ENCODE peak calls at places on chromosome 11, in five cellular contexts. N is activated CD4-positive, alpha-beta T cell treated with anti-CD3 and anti-CD28 coated beads, Interleukin-2, amount 50 U/mL, for 1 hour; D is NCI-H526 treated with DMSO at 0.1 percent for 48 hours; U is heart left ventricle; A is AG09319. Q is an unnamed sample.

GRCh38 chr11:41498726-41499125 is 39.3 kb upstream of the LRRC4C start:
- DNase-seq in U (no peak), N (no peak), D (no peak), A (no peak), Q (no peak)

GRCh38 chr11:11502303-11502828 is 119.4 kb downstream of the GALNT18 start:
- DNase-seq in D (peak; percentile 39), A (no peak), U (no peak), N (no peak), Q (no peak)

GRCh38 chr11:92314499-92314898 is 89.9 kb downstream of the FAT3 start:
- DNase-seq in N (no peak), D (no peak), A (no peak), U (no peak), Q (no peak)

GRCh38 chr11:84714316-84714780 is 912.8 kb downstream of the DLG2 start:
- DNase-seq in N (no peak), U (peak; percentile 39), D (peak; percentile 66), A (no peak), Q (peak; percentile 19)

GRCh38 chr11:65316979-65317786 is 2.5 kb downstream of the CDC42EP2 start:
- DNase-seq in N (no peak), A (peak; percentile 85), D (no peak), U (peak; percentile 90), Q (no peak)

GRCh38 chr11:69523453-69523852 is 42.0 kb downstream of the LINC01488 start:
- DNase-seq in A (no peak), D (no peak), N (no peak), U (no peak), Q (no peak)

GRCh38 chr11:73398132-73398526 is 21.9 kb downstream of the RELT start:
- DNase-seq in A (no peak), D (no peak), N (no peak), U (no peak), Q (no peak)

GRCh38 chr11:45459501-45459900 is 173.4 kb upstream of the SYT13 start:
- DNase-seq in N (no peak), D (no peak), U (no peak), A (no peak), Q (no peak)

GRCh38 chr11:3823303-3823702 is 14.9 kb downstream of the PGAP2 start:
- DNase-seq in D (no peak), A (peak; percentile 39), N (no peak), U (no peak), Q (no peak)

GRCh38 chr11:118610773-118611432 is 3.5 kb downstream of the PHLDB1 start:
- DNase-seq in U (peak; percentile 87), D (peak; percentile 73), N (peak; percentile 87), A (no peak), Q (peak; percentile 43)

GRCh38 chr11:26286472-26287066 is 45.4 kb upstream of the ANO3 start:
- DNase-seq in N (no peak), D (no peak), A (no peak), U (no peak), Q (no peak)

GRCh38 chr11:123392813-123393212 is 37.3 kb upstream of the GRAMD1B start:
- DNase-seq in D (no peak), A (no peak), U (no peak), N (no peak), Q (no peak)

GRCh38 chr11:36509265-36509664 is 807 bp downstream of the TRAF6 start:
- DNase-seq in D (no peak), A (no peak), U (no peak), N (peak; percentile 22), Q (no peak)

GRCh38 chr11:118910309-118911112 is 15.2 kb downstream of the BCL9L start:
- DNase-seq in U (peak; percentile 78), N (peak; percentile 60), D (peak; percentile 96), A (peak; percentile 83), Q (peak; percentile 68)

GRCh38 chr11:29173660-29174062 is 843.2 kb downstream of the KCNA4 start:
- DNase-seq in A (no peak), D (no peak), N (no peak), U (no peak), Q (no peak)

GRCh38 chr11:74388678-74389327 is 9.4 kb downstream of the PGM2L1 start:
- DNase-seq in A (peak; percentile 22), D (peak; percentile 75), U (peak; percentile 22), N (peak; percentile 65), Q (peak; percentile 50)

GRCh38 chr11:37442576-37442975 is 844.5 kb upstream of the RAG2 start:
- DNase-seq in D (no peak), U (no peak), A (no peak), N (no peak), Q (no peak)

GRCh38 chr11:43366597-43367121 is 7.9 kb downstream of the TTC17 start:
- DNase-seq in N (no peak), U (no peak), D (no peak), A (no peak), Q (no peak)

GRCh38 chr11:95944623-95945022 is 20.7 kb upstream of the MTMR2 start:
- DNase-seq in A (no peak), D (no peak), U (no peak), N (no peak), Q (no peak)

GRCh38 chr11:111731839-111732238 is 34.4 kb downstream of the PPP2R1B start:
- DNase-seq in U (no peak), A (no peak), N (no peak), D (no peak), Q (no peak)

GRCh38 chr11:34631737-34632104 is 10.8 kb downstream of the EHF start:
- DNase-seq in U (no peak), N (no peak), D (no peak), A (no peak), Q (no peak)

GRCh38 chr11:61712301-61712700 is 32.1 kb downstream of the DAGLA start:
- DNase-seq in N (no peak), A (no peak), D (no peak), U (no peak), Q (no peak)

GRCh38 chr11:33052241-33052640 is 12.9 kb downstream of the TCP11L1 start:
- DNase-seq in D (no peak), N (no peak), A (no peak), U (no peak), Q (no peak)

Q was measured in LoVo.